ENCODE peak calls at places on chromosome 19, in nine cellular contexts. One of them, this sample, is unnamed.

GRCh38 chr19:13978306-13978705 is 26.0 kb downstream of the DCAF15 start:
- DNase-seq in HL-60: no peak
- DNase-seq in RWPE1: peak
- DNase-seq in AG08395: peak
- DNase-seq in activated naive CD4-positive, alpha-beta T cell treated with anti-CD3 and anti-CD28 coated beads for 36 hours: no peak
- DNase-seq in activated T-helper 1 cell treated with Interleukin-2 at 50 U/mL for 16 hours: no peak
- DNase-seq in frontal cortex: no peak
- DNase-seq in hippocampal formation: no peak
- DNase-seq in AG09319: no peak
- DNase-seq in this sample: no peak

GRCh38 chr19:58563034-58563573 is 4.7 kb upstream of the UBE2M start:
- DNase-seq in HL-60: no peak
- DNase-seq in RWPE1: no peak
- DNase-seq in AG08395: no peak
- DNase-seq in activated naive CD4-positive, alpha-beta T cell treated with anti-CD3 and anti-CD28 coated beads for 36 hours: no peak
- DNase-seq in activated T-helper 1 cell treated with Interleukin-2 at 50 U/mL for 16 hours: no peak
- DNase-seq in frontal cortex: no peak
- DNase-seq in hippocampal formation: no peak
- DNase-seq in AG09319: no peak
- DNase-seq in this sample: no peak

GRCh38 chr19:18063463-18063862 is 23.3 kb downstream of the IL12RB1 start:
- DNase-seq in HL-60: no peak
- DNase-seq in RWPE1: no peak
- DNase-seq in AG08395: no peak
- DNase-seq in activated naive CD4-positive, alpha-beta T cell treated with anti-CD3 and anti-CD28 coated beads for 36 hours: peak
- DNase-seq in activated T-helper 1 cell treated with Interleukin-2 at 50 U/mL for 16 hours: no peak
- DNase-seq in frontal cortex: no peak
- DNase-seq in hippocampal formation: no peak
- DNase-seq in AG09319: no peak
- DNase-seq in this sample: no peak

GRCh38 chr19:46975918-46976782 is 43.5 kb upstream of the NPAS1 start:
- DNase-seq in HL-60: no peak
- DNase-seq in RWPE1: peak
- DNase-seq in AG08395: peak
- DNase-seq in activated naive CD4-positive, alpha-beta T cell treated with anti-CD3 and anti-CD28 coated beads for 36 hours: no peak
- DNase-seq in activated T-helper 1 cell treated with Interleukin-2 at 50 U/mL for 16 hours: no peak
- DNase-seq in frontal cortex: peak
- DNase-seq in hippocampal formation: peak
- DNase-seq in AG09319: peak
- DNase-seq in this sample: peak

GRCh38 chr19:52248256-52248655 is 21.1 kb upstream of the ZNF766 start:
- DNase-seq in HL-60: no peak
- DNase-seq in RWPE1: no peak
- DNase-seq in AG08395: peak
- DNase-seq in activated naive CD4-positive, alpha-beta T cell treated with anti-CD3 and anti-CD28 coated beads for 36 hours: peak
- DNase-seq in activated T-helper 1 cell treated with Interleukin-2 at 50 U/mL for 16 hours: peak
- DNase-seq in frontal cortex: no peak
- DNase-seq in hippocampal formation: no peak
- DNase-seq in AG09319: peak
- DNase-seq in this sample: peak

GRCh38 chr19:1000591-1001537 is 645 bp downstream of the GRIN3B start:
- DNase-seq in HL-60: no peak
- DNase-seq in RWPE1: no peak
- DNase-seq in AG08395: no peak
- DNase-seq in activated naive CD4-positive, alpha-beta T cell treated with anti-CD3 and anti-CD28 coated beads for 36 hours: no peak
- DNase-seq in activated T-helper 1 cell treated with Interleukin-2 at 50 U/mL for 16 hours: no peak
- DNase-seq in frontal cortex: no peak
- DNase-seq in hippocampal formation: no peak
- DNase-seq in AG09319: no peak
- DNase-seq in this sample: no peak

GRCh38 chr19:41936416-41936850 is 8.2 kb upstream of the ERFL start:
- DNase-seq in HL-60: no peak
- DNase-seq in RWPE1: no peak
- DNase-seq in AG08395: peak
- DNase-seq in activated naive CD4-positive, alpha-beta T cell treated with anti-CD3 and anti-CD28 coated beads for 36 hours: no peak
- DNase-seq in activated T-helper 1 cell treated with Interleukin-2 at 50 U/mL for 16 hours: no peak
- DNase-seq in frontal cortex: no peak
- DNase-seq in hippocampal formation: no peak
- DNase-seq in AG09319: no peak
- DNase-seq in this sample: no peak

GRCh38 chr19:11291991-11292390 is 4.0 kb upstream of the TSPAN16 start:
- DNase-seq in HL-60: no peak
- DNase-seq in RWPE1: no peak
- DNase-seq in AG08395: no peak
- DNase-seq in activated naive CD4-positive, alpha-beta T cell treated with anti-CD3 and anti-CD28 coated beads for 36 hours: no peak
- DNase-seq in activated T-helper 1 cell treated with Interleukin-2 at 50 U/mL for 16 hours: no peak
- DNase-seq in frontal cortex: no peak
- DNase-seq in hippocampal formation: no peak
- DNase-seq in AG09319: no peak
- DNase-seq in this sample: no peak

GRCh38 chr19:9941236-9941635 is 4.9 kb upstream of the OLFM2 start:
- DNase-seq in HL-60: no peak
- DNase-seq in RWPE1: no peak
- DNase-seq in AG08395: peak
- DNase-seq in activated naive CD4-positive, alpha-beta T cell treated with anti-CD3 and anti-CD28 coated beads for 36 hours: no peak
- DNase-seq in activated T-helper 1 cell treated with Interleukin-2 at 50 U/mL for 16 hours: no peak
- DNase-seq in frontal cortex: no peak
- DNase-seq in hippocampal formation: no peak
- DNase-seq in AG09319: no peak
- DNase-seq in this sample: no peak

GRCh38 chr19:20078696-20079095 is 896 bp downstream of the ZNF90 start:
- DNase-seq in HL-60: no peak
- DNase-seq in RWPE1: peak
- DNase-seq in AG08395: peak
- DNase-seq in activated naive CD4-positive, alpha-beta T cell treated with anti-CD3 and anti-CD28 coated beads for 36 hours: peak
- DNase-seq in activated T-helper 1 cell treated with Interleukin-2 at 50 U/mL for 16 hours: no peak
- DNase-seq in frontal cortex: no peak
- DNase-seq in hippocampal formation: no peak
- DNase-seq in AG09319: no peak
- DNase-seq in this sample: peak

GRCh38 chr19:1324792-1325567 is 39.3 kb downstream of the EFNA2 start:
- DNase-seq in HL-60: peak
- DNase-seq in RWPE1: peak
- DNase-seq in AG08395: peak
- DNase-seq in activated naive CD4-positive, alpha-beta T cell treated with anti-CD3 and anti-CD28 coated beads for 36 hours: peak
- DNase-seq in activated T-helper 1 cell treated with Interleukin-2 at 50 U/mL for 16 hours: no peak
- DNase-seq in frontal cortex: peak
- DNase-seq in hippocampal formation: no peak
- DNase-seq in AG09319: peak
- DNase-seq in this sample: peak

GRCh38 chr19:49581007-49581508 is at the start of gene PRRG2:
- DNase-seq in HL-60: no peak
- DNase-seq in RWPE1: no peak
- DNase-seq in AG08395: no peak
- DNase-seq in activated naive CD4-positive, alpha-beta T cell treated with anti-CD3 and anti-CD28 coated beads for 36 hours: no peak
- DNase-seq in activated T-helper 1 cell treated with Interleukin-2 at 50 U/mL for 16 hours: no peak
- DNase-seq in frontal cortex: no peak
- DNase-seq in hippocampal formation: no peak
- DNase-seq in AG09319: no peak
- DNase-seq in this sample: no peak

GRCh38 chr19:13526552-13526951 is 20.3 kb upstream of the CACNA1A start:
- DNase-seq in HL-60: peak
- DNase-seq in RWPE1: no peak
- DNase-seq in AG08395: no peak
- DNase-seq in activated naive CD4-positive, alpha-beta T cell treated with anti-CD3 and anti-CD28 coated beads for 36 hours: peak
- DNase-seq in activated T-helper 1 cell treated with Interleukin-2 at 50 U/mL for 16 hours: no peak
- DNase-seq in frontal cortex: no peak
- DNase-seq in hippocampal formation: no peak
- DNase-seq in AG09319: no peak
- DNase-seq in this sample: no peak

GRCh38 chr19:44722131-44723121 is 23.5 kb downstream of the CEACAM16 start:
- DNase-seq in HL-60: peak
- DNase-seq in RWPE1: no peak
- DNase-seq in AG08395: no peak
- DNase-seq in activated naive CD4-positive, alpha-beta T cell treated with anti-CD3 and anti-CD28 coated beads for 36 hours: peak
- DNase-seq in activated T-helper 1 cell treated with Interleukin-2 at 50 U/mL for 16 hours: no peak
- DNase-seq in frontal cortex: no peak
- DNase-seq in hippocampal formation: no peak
- DNase-seq in AG09319: no peak
- DNase-seq in this sample: no peak

GRCh38 chr19:18776288-18776594 is 14.9 kb downstream of the COMP start:
- DNase-seq in HL-60: no peak
- DNase-seq in RWPE1: peak
- DNase-seq in AG08395: peak
- DNase-seq in activated naive CD4-positive, alpha-beta T cell treated with anti-CD3 and anti-CD28 coated beads for 36 hours: no peak
- DNase-seq in activated T-helper 1 cell treated with Interleukin-2 at 50 U/mL for 16 hours: no peak
- DNase-seq in frontal cortex: no peak
- DNase-seq in hippocampal formation: no peak
- DNase-seq in AG09319: no peak
- DNase-seq in this sample: no peak

GRCh38 chr19:29945433-29945832 is 3.4 kb downstream of the URI1 start:
- DNase-seq in HL-60: no peak
- DNase-seq in RWPE1: no peak
- DNase-seq in AG08395: no peak
- DNase-seq in activated naive CD4-positive, alpha-beta T cell treated with anti-CD3 and anti-CD28 coated beads for 36 hours: no peak
- DNase-seq in activated T-helper 1 cell treated with Interleukin-2 at 50 U/mL for 16 hours: no peak
- DNase-seq in frontal cortex: no peak
- DNase-seq in hippocampal formation: no peak
- DNase-seq in AG09319: no peak
- DNase-seq in this sample: no peak

GRCh38 chr19:35006342-35006998 is 6.3 kb downstream of the GRAMD1A start:
- DNase-seq in HL-60: no peak
- DNase-seq in RWPE1: no peak
- DNase-seq in AG08395: no peak
- DNase-seq in activated naive CD4-positive, alpha-beta T cell treated with anti-CD3 and anti-CD28 coated beads for 36 hours: no peak
- DNase-seq in activated T-helper 1 cell treated with Interleukin-2 at 50 U/mL for 16 hours: no peak
- DNase-seq in frontal cortex: no peak
- DNase-seq in hippocampal formation: no peak
- DNase-seq in AG09319: no peak
- DNase-seq in this sample: no peak

GRCh38 chr19:56317749-56318148 is 3.1 kb upstream of the ZSCAN5A start:
- DNase-seq in HL-60: no peak
- DNase-seq in RWPE1: no peak
- DNase-seq in AG08395: no peak
- DNase-seq in activated naive CD4-positive, alpha-beta T cell treated with anti-CD3 and anti-CD28 coated beads for 36 hours: no peak
- DNase-seq in activated T-helper 1 cell treated with Interleukin-2 at 50 U/mL for 16 hours: no peak
- DNase-seq in frontal cortex: no peak
- DNase-seq in hippocampal formation: no peak
- DNase-seq in AG09319: no peak
- DNase-seq in this sample: no peak